ENCODE peak calls at places on chromosomes 13 and 19, in eight cellular contexts. R is breast epithelium, H is A549, F is Peyer's patch, S is body of pancreas, W is suprapubic skin, C is tibial nerve, X is adrenal gland. K is an unnamed sample. For H3K4me1, the result is how much of the 10 kb centered on the place peaks cover.

GRCh38 chr19:42468273-42468796 is 25.6 kb upstream of the CXCL17 start:
- DNase-seq in S (no peak), W (no peak), X (no peak), R (no peak), C (no peak), F (peak), H (no peak), K (no peak)

GRCh38 chr13:83325454-83325853 is 556.8 kb downstream of the SLITRK1 start:
- DNase-seq in S (no peak), F (no peak), H (no peak), W (no peak), X (no peak), R (no peak), C (no peak), K (no peak)

GRCh38 chr13:91305652-91306051 is 41.8 kb upstream of the MIR17HG start:
- DNase-seq in W (no peak), C (no peak), F (no peak), X (no peak), S (no peak), R (no peak), H (no peak), K (no peak)

GRCh38 chr13:91174886-91175501 is 172.5 kb upstream of the MIR17HG start:
- DNase-seq in S (no peak), R (no peak), H (no peak), W (no peak), C (no peak), F (peak), X (no peak), K (no peak)

GRCh38 chr13:19864339-19865309 is 1.2 kb upstream of the ZMYM5 start:
- DNase-seq in C (peak), H (peak), R (peak), X (peak), S (peak), W (peak), F (peak), K (peak)

GRCh38 chr13:75217949-75218348 is 264.0 kb downstream of the TBC1D4 start:
- DNase-seq in R (no peak), C (no peak), S (no peak), F (no peak), X (no peak), W (no peak), H (no peak), K (peak)

GRCh38 chr13:77065456-77066147 is 38.6 kb upstream of the FBXL3 start:
- DNase-seq in X (no peak), R (no peak), H (no peak), F (no peak), C (no peak), S (no peak), W (no peak), K (no peak)

GRCh38 chr13:59425211-59425721 is 738.5 kb downstream of the DIAPH3 start:
- DNase-seq in X (no peak), F (no peak), R (no peak), S (no peak), C (no peak), H (no peak), W (no peak), K (no peak)

GRCh38 chr13:82717249-82717648 is 1165.0 kb downstream of the SLITRK1 start:
- DNase-seq in X (no peak), F (no peak), C (no peak), R (no peak), W (no peak), H (no peak), S (no peak), K (no peak)

GRCh38 chr19:5289060-5289990 is 51.3 kb downstream of the PTPRS start:
- DNase-seq in F (no peak), S (no peak), W (no peak), C (no peak), R (no peak), H (no peak), X (no peak), K (no peak)

GRCh38 chr13:93535256-93535655 is 308.6 kb downstream of the GPC6 start:
- DNase-seq in S (no peak), W (no peak), C (no peak), R (no peak), X (no peak), H (no peak), F (no peak), K (no peak)

GRCh38 chr13:32537580-32538233 is 888 bp downstream of the N4BP2L2 start:
- DNase-seq in H (no peak), R (no peak), F (peak), W (peak), X (peak), C (peak), S (peak), K (peak)

GRCh38 chr19:37506387-37507166 is at the start of gene ZNF793:
- DNase-seq in C (peak), W (peak), F (peak), R (peak), H (no peak), X (peak), S (peak), K (peak)

GRCh38 chr13:86792153-86792651 is 879.0 kb upstream of the SLITRK5 start:
- DNase-seq in R (no peak), W (peak), X (no peak), C (no peak), F (no peak), S (no peak), H (no peak), K (peak)

DNA sequence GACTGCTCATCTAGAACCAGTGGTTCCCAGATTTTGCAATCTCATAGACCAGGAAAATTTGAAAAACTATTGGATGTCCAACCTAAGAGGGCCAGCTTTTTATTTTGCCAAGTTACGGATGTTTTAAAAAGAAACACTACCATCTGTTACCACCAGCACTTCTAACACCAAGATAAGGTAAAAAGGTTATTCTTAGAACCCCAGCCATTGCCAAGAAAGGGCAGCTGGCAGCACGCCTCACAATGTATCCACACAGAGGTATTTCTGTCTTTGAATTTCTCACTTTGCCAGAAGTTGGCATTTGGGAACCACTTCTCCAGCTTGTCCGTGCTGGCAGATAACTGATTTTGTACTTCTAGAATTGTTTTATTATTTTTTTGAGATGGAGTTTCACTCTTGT is 28.7 kb downstream of the CAPN12 start:
- DNase-seq in X (peak), R (no peak), F (no peak), H (no peak), S (peak), W (no peak), C (no peak), K (peak)
- H3K4me1 ChIP-seq in X (under half), R (under half), F (under half), H (under half), S (half or more), W (half or more), C (under half), K (under half)

GRCh38 chr19:35120898-35121297 is 5.3 kb downstream of the FXYD3 start:
- DNase-seq in X (no peak), R (no peak), C (no peak), W (no peak), F (no peak), H (no peak), S (no peak), K (no peak)
- TF ChIP-seq POLR2A in X (no peak), R (no peak), C (no peak), W (no peak), F (peak), H (no peak), S (no peak), K (no peak)

GRCh38 chr13:110300090-110300815 is 6.7 kb downstream of the COL4A1 start:
- DNase-seq in C (no peak), R (no peak), H (no peak), F (no peak), S (no peak), X (peak), W (no peak), K (no peak)
- H3K4me1 ChIP-seq in C (under half), R (under half), H (under half), F (under half), S (under half), X (under half), W (under half), K (under half)

GRCh38 chr19:15432629-15433518 is 14.1 kb upstream of the AKAP8L start:
- DNase-seq in F (peak), C (peak), X (peak), W (peak), S (peak), H (peak), R (peak), K (peak)
- TF ChIP-seq POLR2A in F (no peak), C (no peak), X (peak), W (no peak), S (peak), H (peak), R (no peak), K (no peak)

DNA sequence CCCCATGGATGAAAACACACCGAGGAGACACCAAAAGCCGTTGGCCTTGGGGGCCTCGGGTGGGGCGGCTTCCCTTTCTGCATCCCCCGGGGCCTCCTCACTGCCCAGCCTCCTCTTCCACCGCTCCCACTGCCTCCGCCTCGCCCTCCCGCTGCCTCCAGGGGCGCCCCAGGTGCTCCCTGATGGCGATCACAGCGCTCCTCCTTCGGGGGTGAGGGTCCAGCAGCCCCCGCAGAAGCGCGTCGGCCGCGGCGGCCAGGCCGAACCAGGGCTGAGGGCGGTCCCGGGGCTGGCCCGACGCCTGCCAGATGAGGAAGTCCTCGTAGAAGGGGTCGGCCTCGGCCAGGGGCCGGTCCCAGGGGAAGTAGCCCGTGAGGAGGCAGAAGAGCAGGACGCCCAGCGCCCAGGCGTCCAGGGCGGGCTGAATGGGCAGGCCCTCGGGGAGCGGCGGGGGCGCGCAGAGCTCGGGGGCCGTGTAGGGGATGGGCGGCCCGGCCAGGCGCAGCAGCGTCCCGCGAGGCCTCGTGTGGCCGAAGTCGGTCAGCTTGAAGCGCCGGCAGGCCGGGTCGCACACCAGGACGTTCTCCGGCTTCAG is 7.2 kb downstream of the SBK2 start:
- DNase-seq in F (no peak), H (no peak), X (no peak), W (no peak), S (no peak), R (no peak), C (no peak), K (no peak)
- H3K4me1 ChIP-seq in F (under half), H (under half), X (under half), W (under half), S (under half), R (under half), C (under half), K (under half)

GRCh38 chr19:48993175-48994034 is at the start of the genes GYS1 and RUVBL2:
- DNase-seq in S (peak), F (peak), X (peak), W (peak), C (peak), H (peak), R (peak), K (peak)
- TF ChIP-seq POLR2A in S (peak), F (peak), X (peak), W (no peak), C (peak), H (peak), R (peak), K (no peak)

GRCh38 chr13:62997696-62998095 is 1582.0 kb upstream of the PCDH20 start:
- DNase-seq in S (no peak), C (no peak), X (no peak), H (no peak), F (no peak), W (no peak), R (no peak), K (no peak)

DNA sequence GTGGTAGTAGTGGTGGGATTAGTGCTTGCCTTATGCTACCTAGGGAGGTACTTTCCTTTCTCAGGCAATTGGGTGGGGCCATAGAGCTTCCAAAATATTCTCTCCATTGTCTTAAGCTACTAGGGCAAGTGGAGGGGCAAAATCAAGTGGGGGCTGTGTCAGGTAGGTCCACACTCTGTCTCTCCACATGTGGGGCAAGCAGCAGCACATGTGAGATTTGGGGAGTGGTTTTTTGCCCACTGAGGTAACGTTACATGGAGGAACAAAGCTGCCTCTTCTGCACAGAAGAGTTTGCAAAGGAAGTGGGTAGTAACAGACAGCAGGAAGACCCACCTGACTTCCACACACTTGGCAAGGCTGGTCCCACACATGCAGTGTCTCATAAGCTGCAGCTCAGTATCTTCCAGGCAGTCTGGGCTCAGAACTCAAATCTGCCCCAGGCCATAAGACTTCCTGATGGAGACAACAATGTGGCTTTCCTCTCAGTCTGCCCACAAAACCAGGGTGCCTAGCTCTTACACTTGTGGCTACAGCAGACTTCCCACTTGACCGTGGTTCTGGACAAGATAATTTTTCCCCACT is 1581.5 kb upstream of the PCDH20 start:
- DNase-seq in H (no peak), X (no peak), R (no peak), C (no peak), S (no peak), F (no peak), W (no peak), K (no peak)
- H3K4me1 ChIP-seq in H (under half), X (under half), R (under half), C (under half), S (under half), F (under half), W (under half), K (under half)

GRCh38 chr19:47093841-47094240 is 19.7 kb downstream of the ZC3H4 start:
- DNase-seq in X (no peak), R (no peak), F (no peak), W (no peak), H (no peak), C (no peak), S (no peak), K (no peak)
- TF ChIP-seq POLR2A in X (no peak), R (no peak), F (no peak), W (no peak), H (no peak), C (no peak), S (no peak), K (no peak)

GRCh38 chr19:19171110-19171672 is 1.1 kb upstream of the MEF2B start:
- DNase-seq in F (no peak), H (no peak), X (no peak), S (no peak), W (no peak), R (no peak), C (no peak), K (no peak)
- H3K4me1 ChIP-seq in F (under half), H (under half), X (under half), S (under half), W (under half), R (under half), C (under half), K (under half)

K was measured in testis.